ENCODE peak calls at places on chromosomes 3 and 15, in four cellular contexts. A, I, Z and B are unnamed samples.

GRCh38 chr3:188185717-188186236 is 31.8 kb downstream of the LPP start:
- DNase-seq in I (no peak), A (no peak), Z (peak; percentile 85), B (no peak)

GRCh38 chr3:142215111-142215510 is 10.3 kb downstream of the GK5 start:
- DNase-seq in A (no peak), Z (no peak), I (no peak), B (no peak)

GRCh38 chr3:123294296-123294938 is 92.7 kb downstream of the SEC22A start:
- DNase-seq in I (no peak), A (no peak), Z (no peak), B (no peak)

GRCh38 chr3:102230057-102230456 is 204.8 kb upstream of the ZPLD1 start:
- DNase-seq in I (no peak), Z (no peak), A (no peak), B (no peak)

GRCh38 chr15:23616536-23616935 is 31.1 kb downstream of the MAGEL2 start:
- DNase-seq in Z (peak; percentile 6), A (no peak), I (no peak), B (no peak)

GRCh38 chr15:48718646-48719045 is 73.1 kb upstream of the FBN1 start:
- DNase-seq in I (peak; percentile 31), A (no peak), Z (no peak), B (no peak)

GRCh38 chr3:97882975-97883598 is 61.3 kb downstream of the CRYBG3 start:
- DNase-seq in I (no peak), A (no peak), Z (no peak), B (no peak)

GRCh38 chr3:194275721-194276120 is 75.4 kb downstream of the CPN2 start:
- DNase-seq in A (no peak), I (no peak), Z (no peak), B (no peak)

GRCh38 chr15:31200735-31201151 is 99.2 kb upstream of the TRPM1 start:
- DNase-seq in I (peak; percentile 38), A (no peak), Z (peak; percentile 46), B (no peak)

DNA sequence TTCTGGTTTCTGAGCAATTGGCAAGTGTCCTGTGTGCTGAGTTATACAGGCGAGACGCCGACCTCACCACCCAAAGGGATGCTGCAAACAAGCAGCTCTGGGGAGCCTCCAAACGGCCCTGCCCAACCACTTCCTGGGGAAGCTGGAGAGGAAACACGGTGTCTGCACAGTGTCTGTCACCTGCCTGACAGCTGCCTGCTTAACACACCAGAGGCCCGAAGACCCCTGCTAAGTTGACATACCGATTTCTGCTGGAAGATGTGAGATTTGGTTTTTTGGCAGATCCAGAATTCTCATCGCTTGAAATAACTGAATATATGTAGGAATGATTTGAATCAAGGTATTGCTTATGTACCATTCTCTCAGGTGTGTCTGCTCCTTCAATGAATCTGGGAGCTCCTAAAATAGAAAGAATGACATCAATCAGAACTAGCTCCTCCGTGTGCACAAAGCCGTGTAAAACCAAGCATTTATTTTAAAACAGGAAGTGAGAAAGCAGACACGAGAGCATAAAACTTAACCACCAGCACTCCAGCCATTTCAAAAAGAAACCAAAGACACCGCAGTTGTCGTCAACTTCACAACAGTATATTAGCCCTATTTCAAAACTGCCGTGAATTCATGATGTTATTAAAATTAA is 27.2 kb downstream of the LRRC2 start:
- DNase-seq in A (peak; percentile 97), I (no peak), Z (no peak), B (no peak)
- TF ChIP-seq TARDBP in A (peak; percentile 29), I (no peak), Z (no peak), B (no peak)

GRCh38 chr15:65827065-65827464 is 35.0 kb upstream of the DENND4A start:
- DNase-seq in Z (no peak), I (no peak), A (no peak), B (no peak)

GRCh38 chr15:65821070-65821469 is 29.0 kb upstream of the DENND4A start:
- DNase-seq in Z (no peak), I (no peak), A (no peak), B (no peak)

GRCh38 chr15:65828566-65828965 is 36.5 kb upstream of the DENND4A start:
- DNase-seq in I (no peak), A (no peak), Z (no peak), B (no peak)

GRCh38 chr15:65824031-65824743 is 32.1 kb upstream of the DENND4A start:
- DNase-seq in A (no peak), Z (peak; percentile 81), I (peak; percentile 58), B (peak; percentile 74)

DNA sequence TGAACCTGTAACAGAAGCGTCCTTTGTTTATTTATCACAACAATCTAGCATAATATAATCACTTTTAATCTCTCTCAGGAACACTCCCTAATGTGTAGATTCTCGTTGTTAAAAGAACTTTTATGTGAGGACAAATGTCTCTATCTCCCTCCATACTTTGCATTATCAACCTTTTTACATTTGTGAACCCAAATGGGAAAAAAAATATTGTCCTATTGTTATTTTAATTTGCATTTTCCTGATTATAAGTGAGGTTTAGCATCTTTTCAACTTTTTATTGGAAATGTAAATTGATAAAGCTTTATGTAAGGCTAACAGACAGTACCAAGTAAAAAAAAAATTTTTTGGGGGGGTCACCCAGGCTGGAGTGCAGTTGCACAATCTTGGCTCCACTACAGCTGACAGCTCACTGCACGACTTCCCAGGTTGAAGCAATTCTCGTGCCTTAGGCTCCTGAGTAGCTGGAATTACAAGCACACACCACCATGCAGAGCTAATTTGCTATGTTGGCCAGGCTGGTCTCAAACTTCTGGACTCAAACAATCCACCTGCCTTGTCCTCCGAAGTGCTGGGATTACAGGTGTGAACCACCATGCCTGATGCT is 33.0 kb upstream of the DENND4A start:
- DNase-seq in I (no peak), Z (no peak), A (no peak), B (no peak)
- TF ChIP-seq TARDBP in I (no peak), Z (no peak), A (no peak), B (no peak)

GRCh38 chr3:186594591-186595113 is 18.2 kb upstream of the AHSG start:
- DNase-seq in I (no peak), A (no peak), Z (peak; percentile 40), B (no peak)
- TF ChIP-seq TARDBP in I (no peak), A (no peak), Z (no peak), B (no peak)

GRCh38 chr3:11386413-11387155 is 114.4 kb downstream of the ATG7 start:
- DNase-seq in Z (no peak), I (no peak), A (no peak), B (no peak)

GRCh38 chr3:11382146-11382545 is 109.9 kb downstream of the ATG7 start:
- DNase-seq in Z (no peak), A (no peak), I (no peak), B (no peak)

GRCh38 chr3:11385329-11385728 is 113.1 kb downstream of the ATG7 start:
- DNase-seq in I (no peak), A (no peak), Z (no peak), B (no peak)

GRCh38 chr3:11385908-11386307 is 113.7 kb downstream of the ATG7 start:
- DNase-seq in A (no peak), I (no peak), Z (no peak), B (no peak)

GRCh38 chr3:11384074-11384473 is 111.9 kb downstream of the ATG7 start:
- DNase-seq in Z (no peak), A (no peak), I (no peak), B (no peak)
- TF ChIP-seq TARDBP in Z (no peak), A (no peak), I (no peak), B (no peak)

GRCh38 chr3:124923833-124924232 is 10.7 kb downstream of the MUC13 start:
- DNase-seq in A (no peak), Z (no peak), I (peak; percentile 14), B (no peak)

GRCh38 chr3:124926426-124927116 is 8.0 kb downstream of the MUC13 start:
- DNase-seq in A (no peak), Z (peak; percentile 19), I (no peak), B (no peak)

GRCh38 chr3:124927454-124928079 is 7.0 kb downstream of the MUC13 start:
- DNase-seq in Z (no peak), I (no peak), A (no peak), B (no peak)

GRCh38 chr3:124924741-124925140 is 9.8 kb downstream of the MUC13 start:
- DNase-seq in Z (no peak), I (no peak), A (no peak), B (no peak)

DNA sequence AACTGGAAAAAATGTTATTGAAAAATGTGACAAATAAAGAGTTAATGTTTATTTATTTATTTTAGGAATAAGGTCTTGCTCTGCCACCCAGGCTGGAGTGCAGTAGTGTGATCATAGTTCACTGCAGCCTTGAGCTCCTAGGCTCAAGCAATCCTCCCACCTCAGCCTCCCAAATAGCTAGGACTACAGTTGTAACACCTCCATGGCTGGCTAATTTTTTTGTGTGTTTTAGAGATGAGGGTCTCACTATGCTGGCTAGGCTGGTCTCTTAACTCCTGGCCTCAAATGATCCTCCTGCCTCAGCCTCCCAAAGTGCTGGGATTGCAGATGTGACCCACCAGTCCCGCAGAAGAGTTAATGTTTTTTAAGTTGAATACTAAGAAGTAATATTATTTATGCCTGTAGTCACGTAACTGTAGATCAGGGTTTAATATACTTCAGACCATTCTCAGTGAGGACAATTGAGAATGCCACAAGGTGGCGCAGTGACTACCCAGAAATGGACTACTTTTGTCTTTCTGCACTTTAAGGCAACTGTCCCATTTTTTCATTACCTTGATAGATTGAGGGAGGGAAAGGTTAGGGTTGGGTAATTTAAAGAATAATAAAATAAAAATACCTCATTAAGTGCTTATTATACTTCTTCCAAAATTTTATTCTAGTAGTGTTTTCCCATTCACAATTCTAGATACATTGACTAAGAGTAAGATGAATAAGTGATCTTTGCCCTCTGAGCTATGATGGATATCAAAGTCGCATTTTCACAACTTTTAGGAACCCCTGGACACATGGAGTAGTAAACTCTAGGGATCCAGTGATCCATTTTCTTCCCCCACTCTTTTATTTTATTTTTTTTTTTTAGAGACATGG is 6.0 kb downstream of the MUC13 start:
- DNase-seq in A (no peak), Z (peak; percentile 57), I (peak; percentile 17), B (peak; percentile 50)
- TF ChIP-seq TARDBP in A (no peak), Z (no peak), I (no peak), B (no peak)

GRCh38 chr3:167151671-167152070 is 228.4 kb downstream of the ZBBX start:
- DNase-seq in Z (no peak), I (no peak), A (no peak), B (no peak)

GRCh38 chr3:167148121-167148520 is 232.0 kb downstream of the ZBBX start:
- DNase-seq in A (no peak), Z (no peak), I (no peak), B (no peak)
- TF ChIP-seq TARDBP in A (no peak), Z (no peak), I (no peak), B (no peak)

DNA sequence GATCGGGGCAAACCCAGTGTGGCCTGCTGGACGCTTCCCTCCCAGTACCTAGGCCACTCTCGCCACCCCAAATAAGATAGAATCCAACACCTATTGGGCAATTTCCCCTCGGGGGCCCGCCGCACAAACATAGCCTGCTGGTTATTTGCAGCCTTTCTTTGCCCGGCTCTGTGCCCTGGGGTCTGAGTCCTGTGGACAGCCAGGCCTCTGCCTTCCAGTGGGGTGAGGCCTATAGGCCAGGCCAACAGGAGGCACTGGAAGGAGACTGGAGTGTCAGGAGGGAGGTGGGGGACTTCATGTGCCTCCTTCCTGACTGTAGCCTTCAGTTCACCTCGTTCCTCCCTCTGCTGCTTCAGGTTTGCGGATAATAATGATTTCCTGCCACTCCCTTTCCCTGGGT is 47.4 kb upstream of the LDHAL6B start:
- DNase-seq in A (no peak), I (no peak), Z (no peak), B (no peak)
- TF ChIP-seq TARDBP in A (no peak), I (no peak), Z (no peak), B (no peak)